ENCODE peak calls at places on chromosome 17, in five cellular contexts. F, U, K, O and C are unnamed samples.

GRCh38 chr17:58337126-58337599 is 8.6 kb upstream of the TSPOAP1 start:
- DNase-seq in U (no peak), K (no peak), O (no peak), F (peak), C (peak)

GRCh38 chr17:9028171-9028570 is 6.9 kb downstream of the NTN1 start:
- DNase-seq in K (no peak), U (no peak), O (no peak), F (no peak), C (no peak)

GRCh38 chr17:2693561-2694380 is 17.8 kb downstream of the CLUH start:
- DNase-seq in O (peak), U (no peak), F (no peak), K (no peak), C (peak)

GRCh38 chr17:29621751-29622194 is 939 bp downstream of the CORO6 start:
- DNase-seq in U (no peak), K (no peak), F (no peak), O (no peak), C (no peak)

GRCh38 chr17:42337442-42337841 is 49.1 kb downstream of the STAT5A start:
- DNase-seq in F (no peak), U (no peak), K (no peak), O (peak), C (no peak)

GRCh38 chr17:77210331-77210730 is 69.6 kb downstream of the SEC14L1 start:
- DNase-seq in O (no peak), U (no peak), K (no peak), F (no peak), C (peak)

GRCh38 chr17:21072623-21073278 is 29.9 kb upstream of the USP22 start:
- DNase-seq in K (no peak), O (no peak), F (no peak), U (no peak), C (no peak)

GRCh38 chr17:77106874-77107358 is 33.9 kb upstream of the SEC14L1 start:
- DNase-seq in K (no peak), O (no peak), U (no peak), F (peak), C (no peak)

GRCh38 chr17:60145006-60145935 is 4.5 kb upstream of the CA4 start:
- DNase-seq in F (no peak), K (no peak), O (no peak), U (peak), C (no peak)

GRCh38 chr17:36665417-36665816 is 64.0 kb downstream of the MRM1 start:
- DNase-seq in U (peak), F (peak), K (no peak), O (no peak), C (no peak)

GRCh38 chr17:61809816-61810392 is 53.4 kb downstream of the BRIP1 start:
- DNase-seq in O (no peak), U (peak), K (no peak), F (no peak), C (no peak)

GRCh38 chr17:3732171-3732570 is 8.5 kb downstream of the HASPIN start:
- DNase-seq in U (no peak), F (peak), O (no peak), K (no peak), C (no peak)

GRCh38 chr17:78724544-78724943 is 57.5 kb downstream of the CYTH1 start:
- DNase-seq in F (peak), K (no peak), U (no peak), O (no peak), C (no peak)

GRCh38 chr17:65398036-65398787 is 163.2 kb downstream of the AXIN2 start:
- DNase-seq in O (no peak), K (no peak), F (no peak), U (peak), C (no peak)

GRCh38 chr17:58527949-58528348 is 13.5 kb upstream of the MTMR4 start:
- DNase-seq in F (peak), U (no peak), O (no peak), K (no peak), C (no peak)

GRCh38 chr17:51035436-51035835 is 85.2 kb downstream of the SPAG9 start:
- DNase-seq in F (peak), K (peak), U (no peak), O (no peak), C (no peak)

GRCh38 chr17:4327638-4328037 is 38.8 kb downstream of the UBE2G1 start:
- DNase-seq in K (no peak), O (peak), U (peak), F (no peak), C (no peak)

GRCh38 chr17:67068999-67069398 is 24.6 kb downstream of the CACNG1 start:
- DNase-seq in O (no peak), K (peak), U (peak), F (no peak), C (no peak)

GRCh38 chr17:77666881-77667395 is 291.6 kb upstream of the TNRC6C start:
- DNase-seq in O (no peak), U (no peak), K (no peak), F (no peak), C (peak)

GRCh38 chr17:57517519-57518342 is 227.4 kb downstream of the CCDC182 start:
- DNase-seq in U (no peak), K (no peak), F (no peak), O (no peak), C (no peak)

GRCh38 chr17:70017941-70018340 is 57.1 kb upstream of the KCNJ16 start:
- DNase-seq in O (no peak), F (no peak), U (no peak), K (no peak), C (no peak)

GRCh38 chr17:63418540-63418939 is 27.6 kb downstream of the CYB561 start:
- DNase-seq in F (no peak), U (no peak), K (no peak), O (no peak), C (no peak)

GRCh38 chr17:75482098-75482943 is 25.9 kb downstream of the TMEM94 start:
- DNase-seq in K (no peak), U (no peak), O (no peak), F (no peak), C (no peak)

GRCh38 chr17:17377071-17377487 is 73.9 kb downstream of the NT5M start:
- DNase-seq in K (no peak), F (no peak), O (no peak), U (no peak), C (no peak)

GRCh38 chr17:15106540-15106939 is 158.6 kb downstream of the PMP22 start:
- DNase-seq in F (peak), K (no peak), U (peak), O (no peak), C (no peak)

GRCh38 chr17:3754066-3754457 is 30.4 kb downstream of the HASPIN start:
- DNase-seq in U (no peak), O (no peak), F (no peak), K (no peak), C (no peak)

GRCh38 chr17:12729086-12729485 is 60.2 kb upstream of the ARHGAP44 start:
- DNase-seq in K (no peak), F (no peak), U (no peak), O (no peak), C (no peak)

GRCh38 chr17:12732366-12732765 is 56.9 kb upstream of the ARHGAP44 start:
- DNase-seq in U (no peak), K (no peak), F (peak), O (no peak), C (no peak)

GRCh38 chr17:12731839-12732238 is 57.5 kb upstream of the ARHGAP44 start:
- DNase-seq in U (no peak), O (no peak), K (no peak), F (no peak), C (no peak)

GRCh38 chr17:12730931-12731521 is 58.3 kb upstream of the ARHGAP44 start:
- DNase-seq in O (peak), U (peak), K (peak), F (peak), C (no peak)

DNA sequence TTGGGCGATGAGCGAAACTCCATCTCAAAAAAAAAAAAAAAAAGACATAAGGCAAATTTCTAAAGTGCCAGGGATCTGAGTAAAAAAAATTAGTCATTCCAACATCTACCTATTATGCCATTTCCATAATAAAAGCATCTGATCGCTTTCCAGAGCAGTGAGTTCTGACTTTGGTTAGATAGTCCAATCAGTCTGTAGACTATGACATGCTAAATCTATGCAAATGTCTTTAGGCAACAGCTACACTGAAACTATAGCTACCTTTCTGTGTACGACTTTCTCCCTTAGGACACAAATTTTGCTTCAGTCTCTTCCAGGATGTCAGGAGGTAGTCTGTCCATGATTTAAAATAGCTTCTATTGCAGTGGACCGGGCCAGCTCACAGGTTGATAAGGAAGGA is 58.9 kb upstream of the ARHGAP44 start:
- DNase-seq in U (no peak), F (no peak), O (no peak), K (no peak), C (no peak)
- H3K4me3 ChIP-seq in U (no peak), F (no peak), O (no peak), K (no peak), C (no peak)

DNA sequence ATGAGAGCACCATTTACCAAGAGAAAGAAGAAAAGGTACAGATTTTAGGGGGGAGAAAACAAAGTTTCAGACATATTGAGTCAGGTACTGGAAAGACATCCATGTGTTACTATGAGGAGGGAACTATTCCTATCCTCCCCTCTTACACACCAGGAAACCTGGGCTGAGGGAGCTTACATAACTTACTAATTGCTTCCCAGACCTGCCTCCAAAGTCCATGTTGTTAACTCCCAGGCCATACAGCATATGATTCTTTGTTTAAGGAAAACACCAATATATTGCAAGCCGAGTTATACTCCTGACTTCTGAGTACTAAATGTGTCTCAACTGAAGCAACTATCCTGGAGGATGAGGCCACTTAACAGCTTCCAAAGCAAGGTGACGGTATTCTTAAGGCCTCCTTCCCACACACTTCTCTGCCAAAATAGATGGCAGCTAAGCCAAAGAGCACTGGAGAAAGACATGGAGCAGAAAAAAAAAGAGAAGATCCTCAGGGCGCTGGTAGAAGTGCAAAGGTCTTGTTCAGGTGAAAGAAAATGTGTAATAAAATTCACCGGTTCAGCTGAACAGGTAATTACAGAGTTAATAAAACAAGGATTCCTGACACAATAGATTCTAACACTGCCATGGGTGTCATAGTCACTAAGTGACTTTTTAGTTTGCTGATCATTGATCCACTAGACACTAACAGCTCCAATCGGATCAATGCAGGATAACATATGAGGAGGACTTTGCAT is 151.1 kb downstream of the SKAP1 start:
- DNase-seq in O (no peak), K (no peak), U (no peak), F (no peak), C (peak)
- H3K4me3 ChIP-seq in O (no peak), K (no peak), U (no peak), F (no peak), C (no peak)

GRCh38 chr17:38872671-38873385 is 3.0 kb downstream of the LASP1 start:
- DNase-seq in K (no peak), U (no peak), F (no peak), O (no peak), C (no peak)
- H3K4me3 ChIP-seq in K (no peak), U (peak), F (no peak), O (peak), C (peak)

DNA sequence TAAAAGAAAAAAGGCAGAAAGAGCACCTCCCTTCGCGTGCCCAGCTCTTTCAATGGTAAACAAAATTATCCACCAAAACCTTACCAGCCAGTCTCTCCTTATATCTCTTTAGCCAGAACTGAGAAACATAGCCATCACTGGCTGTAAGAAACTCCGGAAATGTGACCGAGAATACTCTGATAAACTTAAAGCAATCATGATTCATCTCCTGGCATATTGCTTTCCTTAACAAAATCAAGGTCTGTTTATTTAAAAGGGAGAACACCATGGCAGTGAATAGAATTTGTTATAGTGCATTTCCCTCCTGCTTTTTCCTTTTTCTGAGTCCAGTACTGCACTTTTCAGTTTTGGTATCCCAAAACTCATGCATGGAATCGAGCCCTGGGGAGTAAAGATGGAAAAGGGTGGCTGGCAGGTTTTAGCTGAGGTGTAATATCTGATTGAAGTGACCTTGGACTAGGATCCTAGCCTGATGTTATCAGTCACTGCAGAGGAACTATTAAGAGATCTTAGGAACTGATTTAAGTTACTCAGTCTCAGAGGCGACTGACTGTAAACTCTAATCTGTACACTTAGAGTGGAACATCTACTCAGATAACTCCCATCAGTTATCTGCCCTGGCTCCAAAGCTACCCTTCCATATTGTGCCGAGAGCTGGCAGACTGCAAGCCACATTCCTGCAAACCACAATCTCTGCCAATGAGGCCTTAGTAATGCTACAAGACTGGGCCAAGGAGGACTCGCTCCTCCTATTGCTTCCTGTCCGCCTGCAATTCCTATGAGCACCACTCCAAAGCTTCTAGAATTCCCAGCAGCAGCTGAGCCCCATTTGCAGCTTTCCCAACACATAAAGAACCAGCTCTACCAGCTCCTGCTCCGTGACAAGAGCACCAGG is 7.4 kb upstream of the COX10 start:
- DNase-seq in U (peak), F (peak), O (peak), K (no peak), C (no peak)
- H3K4me3 ChIP-seq in U (peak), F (no peak), O (no peak), K (no peak), C (no peak)

DNA sequence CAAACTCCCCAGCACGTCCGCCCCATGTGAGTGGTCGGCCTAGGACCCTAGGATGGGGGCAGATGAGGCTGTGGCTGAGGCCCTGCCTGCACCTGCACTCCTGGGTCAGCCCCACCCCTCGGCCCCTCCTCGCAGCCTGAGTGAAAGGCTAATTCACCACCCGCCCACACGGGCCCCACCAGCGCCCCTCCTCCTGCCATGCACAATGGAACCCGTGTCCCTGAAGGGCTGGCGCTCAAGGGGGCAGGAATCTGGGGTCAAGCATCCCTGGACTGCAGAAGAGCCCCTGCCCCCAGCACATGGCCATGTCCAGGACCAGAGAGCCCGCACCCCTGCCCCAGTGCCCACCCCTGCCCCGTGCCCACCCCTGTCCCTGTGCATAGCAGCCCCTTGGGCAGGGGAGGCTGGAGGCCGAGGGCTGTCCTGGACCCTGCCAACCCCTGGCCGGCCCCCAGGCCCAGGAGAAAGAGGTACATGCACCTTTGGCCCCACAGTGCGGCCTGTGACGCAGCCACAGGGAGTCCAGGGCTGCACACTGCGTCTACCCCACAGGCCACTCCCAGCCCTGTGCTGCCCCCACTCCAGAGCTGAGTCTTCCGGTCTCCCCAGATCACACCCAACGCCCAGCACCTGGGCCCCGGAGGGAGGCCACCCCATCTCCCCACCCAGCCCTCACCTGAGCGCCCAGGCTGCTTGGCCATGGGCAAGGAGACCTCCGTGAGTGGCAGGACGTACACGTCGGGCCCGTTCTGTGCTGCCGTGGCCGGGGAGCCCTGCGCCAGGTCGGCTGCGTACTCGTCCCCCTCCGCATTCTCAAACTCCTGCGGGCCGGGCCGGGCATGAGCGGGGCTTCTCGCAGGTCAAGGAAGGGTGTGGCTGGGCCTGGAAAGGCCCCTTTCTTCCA is 34.7 kb upstream of the PVALEF start:
- DNase-seq in K (no peak), F (no peak), O (no peak), U (no peak), C (peak)
- H3K4me3 ChIP-seq in K (no peak), F (no peak), O (no peak), U (no peak), C (no peak)

GRCh38 chr17:8019665-8020064 is 17.2 kb downstream of the GUCY2D start:
- DNase-seq in F (no peak), K (no peak), U (peak), O (no peak), C (no peak)
- H3K4me3 ChIP-seq in F (no peak), K (no peak), U (no peak), O (no peak), C (no peak)